ENCODE peak calls at places on chromosomes 11 and 22, in six cellular contexts. One of them, this sample, is unnamed.
A peak's percentile ranks its signal among the peaks of the same experiment; 100 is the strongest.

GRCh38 chr11:94326947-94327346 is 22.6 kb downstream of the IZUMO1R start:
- DNase-seq in nephron progenitor cell: no peak
- DNase-seq in fibroblast of pulmonary artery: no peak
- DNase-seq in HFF-Myc: no peak
- DNase-seq in gastrocnemius medialis: no peak
- DNase-seq in suprapubic skin: no peak
- DNase-seq in this sample: no peak

GRCh38 chr22:42959472-42960145 is 55.3 kb downstream of the PACSIN2 start:
- DNase-seq in gastrocnemius medialis: peak; percentile 72
- DNase-seq in suprapubic skin: peak; percentile 60
- DNase-seq in nephron progenitor cell: no peak
- DNase-seq in fibroblast of pulmonary artery: peak; percentile 95
- DNase-seq in HFF-Myc: no peak
- DNase-seq in this sample: no peak

GRCh38 chr11:64834031-64834722 is 10.3 kb downstream of the CDC42BPG start:
- DNase-seq in fibroblast of pulmonary artery: no peak
- DNase-seq in HFF-Myc: no peak
- DNase-seq in suprapubic skin: no peak
- DNase-seq in gastrocnemius medialis: no peak
- DNase-seq in nephron progenitor cell: no peak
- DNase-seq in this sample: no peak

GRCh38 chr22:44702479-44703219 is 645 bp downstream of the PRR5 start:
- DNase-seq in nephron progenitor cell: peak; percentile 50
- DNase-seq in suprapubic skin: no peak
- DNase-seq in gastrocnemius medialis: no peak
- DNase-seq in HFF-Myc: no peak
- DNase-seq in fibroblast of pulmonary artery: peak; percentile 34
- DNase-seq in this sample: no peak

GRCh38 chr11:46291441-46292143 is 14.1 kb downstream of the CREB3L1 start:
- DNase-seq in gastrocnemius medialis: no peak
- DNase-seq in suprapubic skin: no peak
- DNase-seq in HFF-Myc: no peak
- DNase-seq in fibroblast of pulmonary artery: peak; percentile 70
- DNase-seq in nephron progenitor cell: no peak
- DNase-seq in this sample: no peak

GRCh38 chr11:65782816-65783228 is 2.0 kb upstream of the AP5B1 start:
- DNase-seq in suprapubic skin: no peak
- DNase-seq in fibroblast of pulmonary artery: no peak
- DNase-seq in nephron progenitor cell: no peak
- DNase-seq in gastrocnemius medialis: no peak
- DNase-seq in HFF-Myc: no peak
- DNase-seq in this sample: no peak

GRCh38 chr11:109785714-109786113 is 307.5 kb upstream of the ZC3H12C start:
- DNase-seq in gastrocnemius medialis: no peak
- DNase-seq in nephron progenitor cell: no peak
- DNase-seq in suprapubic skin: no peak
- DNase-seq in fibroblast of pulmonary artery: peak; percentile 31
- DNase-seq in HFF-Myc: no peak
- DNase-seq in this sample: no peak

GRCh38 chr11:85889676-85890579 is 34.7 kb downstream of the CCDC83 start:
- DNase-seq in gastrocnemius medialis: no peak
- DNase-seq in fibroblast of pulmonary artery: peak; percentile 77
- DNase-seq in nephron progenitor cell: no peak
- DNase-seq in suprapubic skin: no peak
- DNase-seq in HFF-Myc: no peak
- DNase-seq in this sample: no peak

GRCh38 chr11:123561046-123561781 is 93.2 kb downstream of the SCN3B start:
- DNase-seq in suprapubic skin: peak; percentile 73
- DNase-seq in gastrocnemius medialis: peak; percentile 36
- DNase-seq in fibroblast of pulmonary artery: peak; percentile 78
- DNase-seq in HFF-Myc: no peak
- DNase-seq in nephron progenitor cell: peak; percentile 54
- DNase-seq in this sample: no peak

GRCh38 chr22:46213052-46213451 is 37.0 kb downstream of the CDPF1 start:
- DNase-seq in suprapubic skin: no peak
- DNase-seq in nephron progenitor cell: no peak
- DNase-seq in gastrocnemius medialis: no peak
- DNase-seq in fibroblast of pulmonary artery: no peak
- DNase-seq in HFF-Myc: no peak
- DNase-seq in this sample: no peak

GRCh38 chr11:128334311-128335044 is 252.9 kb downstream of the ETS1 start:
- DNase-seq in suprapubic skin: no peak
- DNase-seq in gastrocnemius medialis: no peak
- DNase-seq in nephron progenitor cell: no peak
- DNase-seq in HFF-Myc: no peak
- DNase-seq in fibroblast of pulmonary artery: peak; percentile 83
- DNase-seq in this sample: no peak

GRCh38 chr11:86182976-86183584 is 61.5 kb upstream of the EED start:
- DNase-seq in suprapubic skin: no peak
- DNase-seq in HFF-Myc: no peak
- DNase-seq in fibroblast of pulmonary artery: no peak
- DNase-seq in nephron progenitor cell: no peak
- DNase-seq in gastrocnemius medialis: no peak
- DNase-seq in this sample: no peak

GRCh38 chr11:131909426-131910200 is 539.2 kb downstream of the NTM start:
- DNase-seq in fibroblast of pulmonary artery: no peak
- DNase-seq in suprapubic skin: no peak
- DNase-seq in nephron progenitor cell: no peak
- DNase-seq in HFF-Myc: no peak
- DNase-seq in gastrocnemius medialis: no peak
- DNase-seq in this sample: no peak

GRCh38 chr11:120432056-120433018 is 79.2 kb upstream of the GRIK4 start:
- DNase-seq in nephron progenitor cell: no peak
- DNase-seq in HFF-Myc: peak; percentile 98
- DNase-seq in suprapubic skin: no peak
- DNase-seq in gastrocnemius medialis: peak; percentile 48
- DNase-seq in fibroblast of pulmonary artery: peak; percentile 98
- DNase-seq in this sample: no peak

GRCh38 chr11:86416494-86416893 is 41.8 kb downstream of the CCDC81 start:
- DNase-seq in suprapubic skin: no peak
- DNase-seq in nephron progenitor cell: no peak
- DNase-seq in fibroblast of pulmonary artery: no peak
- DNase-seq in gastrocnemius medialis: no peak
- DNase-seq in HFF-Myc: no peak
- DNase-seq in this sample: no peak

GRCh38 chr22:27648853-27649252 is 152.7 kb downstream of the MN1 start:
- DNase-seq in gastrocnemius medialis: no peak
- DNase-seq in fibroblast of pulmonary artery: no peak
- DNase-seq in suprapubic skin: no peak
- DNase-seq in nephron progenitor cell: no peak
- DNase-seq in HFF-Myc: no peak
- DNase-seq in this sample: no peak

GRCh38 chr11:128884703-128885338 is 6.3 kb upstream of the KCNJ5 start:
- DNase-seq in HFF-Myc: peak; percentile 52
- DNase-seq in fibroblast of pulmonary artery: peak; percentile 79
- DNase-seq in suprapubic skin: no peak
- DNase-seq in nephron progenitor cell: peak; percentile 66
- DNase-seq in gastrocnemius medialis: no peak
- DNase-seq in this sample: no peak

GRCh38 chr11:34136420-34136819 is 31.0 kb downstream of the NAT10 start:
- DNase-seq in suprapubic skin: no peak
- DNase-seq in fibroblast of pulmonary artery: no peak
- DNase-seq in nephron progenitor cell: no peak
- DNase-seq in HFF-Myc: no peak
- DNase-seq in gastrocnemius medialis: no peak
- DNase-seq in this sample: no peak

GRCh38 chr11:9853929-9854557 is 190.2 kb downstream of the SWAP70 start:
- DNase-seq in HFF-Myc: no peak
- DNase-seq in suprapubic skin: no peak
- DNase-seq in gastrocnemius medialis: no peak
- DNase-seq in nephron progenitor cell: no peak
- DNase-seq in fibroblast of pulmonary artery: peak; percentile 23
- DNase-seq in this sample: no peak

GRCh38 chr11:66973956-66974585 is 1.0 kb upstream of the C11orf86 start:
- DNase-seq in nephron progenitor cell: no peak
- DNase-seq in HFF-Myc: no peak
- DNase-seq in fibroblast of pulmonary artery: peak; percentile 53
- DNase-seq in gastrocnemius medialis: no peak
- DNase-seq in suprapubic skin: no peak
- DNase-seq in this sample: no peak

GRCh38 chr11:48088682-48089050 is 108.3 kb downstream of the PTPRJ start:
- DNase-seq in HFF-Myc: no peak
- DNase-seq in suprapubic skin: peak; percentile 34
- DNase-seq in gastrocnemius medialis: no peak
- DNase-seq in fibroblast of pulmonary artery: no peak
- DNase-seq in nephron progenitor cell: no peak
- DNase-seq in this sample: no peak

GRCh38 chr11:110242188-110242587 is 54.2 kb downstream of the RDX start:
- DNase-seq in gastrocnemius medialis: no peak
- DNase-seq in suprapubic skin: no peak
- DNase-seq in HFF-Myc: no peak
- DNase-seq in fibroblast of pulmonary artery: no peak
- DNase-seq in nephron progenitor cell: no peak
- DNase-seq in this sample: no peak

GRCh38 chr22:30305906-30306628 is 16.8 kb upstream of the CASTOR1 start:
- DNase-seq in fibroblast of pulmonary artery: no peak
- DNase-seq in nephron progenitor cell: no peak
- DNase-seq in suprapubic skin: no peak
- DNase-seq in gastrocnemius medialis: no peak
- DNase-seq in HFF-Myc: no peak
- DNase-seq in this sample: no peak

GRCh38 chr22:39236321-39237275 is 8.2 kb downstream of the PDGFB start:
- DNase-seq in fibroblast of pulmonary artery: no peak
- DNase-seq in gastrocnemius medialis: peak; percentile 95
- DNase-seq in HFF-Myc: no peak
- DNase-seq in nephron progenitor cell: no peak
- DNase-seq in suprapubic skin: no peak
- DNase-seq in this sample: no peak

GRCh38 chr11:4072668-4073285 is 21.8 kb upstream of the RRM1 start:
- DNase-seq in HFF-Myc: peak; percentile 63
- DNase-seq in fibroblast of pulmonary artery: peak; percentile 88
- DNase-seq in suprapubic skin: no peak
- DNase-seq in nephron progenitor cell: peak; percentile 45
- DNase-seq in gastrocnemius medialis: peak; percentile 53
- DNase-seq in this sample: no peak

GRCh38 chr11:11519184-11519583 is 102.6 kb downstream of the GALNT18 start:
- DNase-seq in nephron progenitor cell: no peak
- DNase-seq in HFF-Myc: no peak
- DNase-seq in fibroblast of pulmonary artery: no peak
- DNase-seq in gastrocnemius medialis: no peak
- DNase-seq in suprapubic skin: no peak
- DNase-seq in this sample: no peak

GRCh38 chr11:129251067-129251466 is 58.9 kb upstream of the ARHGAP32 start:
- DNase-seq in nephron progenitor cell: no peak
- DNase-seq in HFF-Myc: peak; percentile 32
- DNase-seq in gastrocnemius medialis: no peak
- DNase-seq in fibroblast of pulmonary artery: peak; percentile 32
- DNase-seq in suprapubic skin: no peak
- DNase-seq in this sample: no peak

GRCh38 chr11:33724644-33725035 is 11.6 kb downstream of the CD59 start:
- DNase-seq in HFF-Myc: no peak
- DNase-seq in fibroblast of pulmonary artery: peak; percentile 91
- DNase-seq in suprapubic skin: no peak
- DNase-seq in gastrocnemius medialis: peak; percentile 79
- DNase-seq in nephron progenitor cell: no peak
- DNase-seq in this sample: no peak

GRCh38 chr11:34531663-34532062 is 18.1 kb upstream of the ELF5 start:
- DNase-seq in suprapubic skin: no peak
- DNase-seq in HFF-Myc: no peak
- DNase-seq in gastrocnemius medialis: no peak
- DNase-seq in nephron progenitor cell: no peak
- DNase-seq in fibroblast of pulmonary artery: no peak
- DNase-seq in this sample: no peak

GRCh38 chr11:35014352-35014751 is 97.9 kb downstream of the PDHX start:
- DNase-seq in fibroblast of pulmonary artery: peak; percentile 69
- DNase-seq in suprapubic skin: no peak
- DNase-seq in gastrocnemius medialis: no peak
- DNase-seq in nephron progenitor cell: no peak
- DNase-seq in HFF-Myc: peak; percentile 87
- DNase-seq in this sample: no peak

GRCh38 chr22:30187726-30188407 is 58.7 kb downstream of the LIF start:
- DNase-seq in HFF-Myc: no peak
- DNase-seq in gastrocnemius medialis: no peak
- DNase-seq in fibroblast of pulmonary artery: peak; percentile 67
- DNase-seq in nephron progenitor cell: no peak
- DNase-seq in suprapubic skin: no peak
- DNase-seq in this sample: no peak

DNA sequence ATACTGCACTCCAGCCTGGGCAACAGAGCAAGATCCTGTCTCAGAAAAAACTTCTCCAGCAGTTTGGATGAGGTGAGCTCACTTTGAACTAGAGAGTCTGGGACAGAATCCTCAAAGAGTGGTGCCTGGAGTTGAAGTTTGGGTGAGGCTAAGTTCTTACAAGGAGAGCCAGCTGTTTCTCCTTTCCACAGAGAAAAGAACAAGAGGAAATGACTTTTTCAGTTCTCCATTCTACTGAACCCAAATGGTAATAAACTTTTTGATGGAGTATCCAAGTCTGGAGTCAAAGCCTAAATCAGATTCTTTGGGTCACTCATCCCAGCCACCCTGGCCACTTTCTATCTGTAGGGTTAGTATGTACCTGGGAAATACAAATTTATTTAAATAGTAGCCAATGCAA is 102.7 kb downstream of the TRAF6 start:
- DNase-seq in HFF-Myc: no peak
- DNase-seq in nephron progenitor cell: no peak
- DNase-seq in gastrocnemius medialis: no peak
- DNase-seq in fibroblast of pulmonary artery: no peak
- DNase-seq in suprapubic skin: no peak
- DNase-seq in this sample: no peak
- TF ChIP-seq CTCF in HFF-Myc: no peak
- TF ChIP-seq CTCF in nephron progenitor cell: no peak
- TF ChIP-seq CTCF in gastrocnemius medialis: no peak
- TF ChIP-seq CTCF in fibroblast of pulmonary artery: no peak
- TF ChIP-seq CTCF in suprapubic skin: no peak
- TF ChIP-seq CTCF in this sample: no peak

GRCh38 chr22:41092023-41092817 is at the start of gene EP300:
- DNase-seq in suprapubic skin: peak; percentile 93
- DNase-seq in HFF-Myc: no peak
- DNase-seq in fibroblast of pulmonary artery: peak; percentile 71
- DNase-seq in gastrocnemius medialis: peak; percentile 90
- DNase-seq in nephron progenitor cell: peak; percentile 72
- DNase-seq in this sample: peak; percentile 81
- TF ChIP-seq CTCF in suprapubic skin: peak; percentile 32
- TF ChIP-seq CTCF in HFF-Myc: no peak
- TF ChIP-seq CTCF in fibroblast of pulmonary artery: peak; percentile 8
- TF ChIP-seq CTCF in gastrocnemius medialis: no peak
- TF ChIP-seq CTCF in nephron progenitor cell: no peak
- TF ChIP-seq CTCF in this sample: peak; percentile 58

GRCh38 chr11:44456544-44457270 is 108.8 kb upstream of the CD82 start:
- DNase-seq in fibroblast of pulmonary artery: no peak
- DNase-seq in suprapubic skin: no peak
- DNase-seq in nephron progenitor cell: no peak
- DNase-seq in gastrocnemius medialis: no peak
- DNase-seq in HFF-Myc: no peak
- DNase-seq in this sample: no peak
- TF ChIP-seq CTCF in fibroblast of pulmonary artery: peak; percentile 28
- TF ChIP-seq CTCF in suprapubic skin: no peak
- TF ChIP-seq CTCF in nephron progenitor cell: no peak
- TF ChIP-seq CTCF in gastrocnemius medialis: no peak
- TF ChIP-seq CTCF in HFF-Myc: peak; percentile 37
- TF ChIP-seq CTCF in this sample: peak; percentile 53

GRCh38 chr11:58905716-58906547 is 33.4 kb upstream of the GLYATL1 start:
- DNase-seq in suprapubic skin: no peak
- DNase-seq in fibroblast of pulmonary artery: peak; percentile 91
- DNase-seq in gastrocnemius medialis: peak; percentile 42
- DNase-seq in nephron progenitor cell: peak; percentile 82
- DNase-seq in HFF-Myc: peak; percentile 84
- DNase-seq in this sample: peak; percentile 68
- TF ChIP-seq CTCF in suprapubic skin: peak; percentile 19
- TF ChIP-seq CTCF in fibroblast of pulmonary artery: peak; percentile 55
- TF ChIP-seq CTCF in gastrocnemius medialis: no peak
- TF ChIP-seq CTCF in nephron progenitor cell: peak; percentile 39
- TF ChIP-seq CTCF in HFF-Myc: peak; percentile 63
- TF ChIP-seq CTCF in this sample: peak; percentile 74

This sample was measured in type B pancreatic cell.